ENCODE peak calls at places on chromosomes 13 and 19, in five cellular contexts. C, E, G, V and A are unnamed samples. For H3K4me1, the result is how much of the 10 kb centered on the place peaks cover.

GRCh38 chr19:49497047-49497789 is 984 bp downstream of the RPS11 start:
- DNase-seq in V (peak), C (peak), E (peak), G (peak), A (no peak)

GRCh38 chr13:93951153-93951552 is 528.3 kb downstream of the DCT start:
- DNase-seq in E (no peak), C (no peak), V (no peak), G (peak), A (no peak)

GRCh38 chr13:59452189-59452588 is 711.5 kb downstream of the DIAPH3 start:
- DNase-seq in C (no peak), G (no peak), V (no peak), E (no peak), A (no peak)

GRCh38 chr19:1133471-1133929 is 29.7 kb downstream of the GPX4 start:
- DNase-seq in V (peak), E (no peak), C (no peak), G (peak), A (no peak)

GRCh38 chr19:39951686-39952085 is 17.3 kb upstream of the FCGBP start:
- DNase-seq in C (no peak), V (no peak), G (peak), E (no peak), A (no peak)

GRCh38 chr13:32233062-32233461 is 82.1 kb downstream of the ZAR1L start:
- DNase-seq in G (no peak), E (no peak), V (no peak), C (no peak), A (no peak)

GRCh38 chr13:101875717-101876393 is 423.4 kb downstream of the ITGBL1 start:
- DNase-seq in G (peak), C (no peak), E (peak), V (no peak), A (peak)

GRCh38 chr13:99085139-99085845 is 107.4 kb upstream of the DOCK9 start:
- DNase-seq in G (no peak), E (peak), V (no peak), C (no peak), A (no peak)

GRCh38 chr13:33611016-33611805 is 206.7 kb upstream of the RFC3 start:
- DNase-seq in E (no peak), C (peak), G (peak), V (peak), A (no peak)

GRCh38 chr13:79525458-79525857 is 44.5 kb downstream of the NDFIP2 start:
- DNase-seq in G (peak), C (no peak), E (no peak), V (no peak), A (no peak)

GRCh38 chr13:24670927-24671326 is 9.3 kb upstream of the ATP12A start:
- DNase-seq in E (peak), C (no peak), G (peak), V (no peak), A (no peak)

GRCh38 chr13:33213797-33214196 is 71.8 kb downstream of the STARD13 start:
- DNase-seq in C (no peak), G (peak), V (no peak), E (no peak), A (no peak)

GRCh38 chr19:1063909-1064660 is 2.9 kb upstream of the ARHGAP45 start:
- DNase-seq in G (no peak), C (no peak), V (no peak), E (no peak), A (no peak)

GRCh38 chr13:105231579-105231978 is 1303.9 kb downstream of the EFNB2 start:
- DNase-seq in V (no peak), C (no peak), E (no peak), G (no peak), A (no peak)

GRCh38 chr19:47112166-47112663 is 1.4 kb downstream of the ZC3H4 start:
- DNase-seq in G (peak), V (peak), C (peak), E (peak), A (peak)

GRCh38 chr19:54266133-54266532 is 9.1 kb upstream of the LILRB5 start:
- DNase-seq in V (peak), E (peak), G (peak), C (peak), A (no peak)

GRCh38 chr13:99218545-99218944 is 17.9 kb downstream of the UBAC2 start:
- DNase-seq in C (peak), V (peak), G (no peak), E (no peak), A (no peak)

GRCh38 chr13:109207618-109208017 is 578.2 kb downstream of the MYO16 start:
- DNase-seq in E (no peak), C (no peak), G (no peak), V (no peak), A (no peak)

GRCh38 chr19:33715462-33715861 is 81.2 kb upstream of the KCTD15 start:
- DNase-seq in G (no peak), E (no peak), V (no peak), C (no peak), A (no peak)

GRCh38 chr13:110017379-110017778 is 231.0 kb upstream of the IRS2 start:
- DNase-seq in G (peak), E (peak), V (no peak), C (no peak), A (peak)

GRCh38 chr19:344625-345319 is at the start of gene MIER2:
- DNase-seq in E (peak), C (peak), V (peak), G (peak), A (peak)

GRCh38 chr19:31099470-31100190 is 249.6 kb downstream of the TSHZ3 start:
- DNase-seq in V (no peak), G (peak), C (no peak), E (no peak), A (no peak)

GRCh38 chr19:14091086-14091884 is 734 bp upstream of the SAMD1 start:
- DNase-seq in C (no peak), G (peak), E (peak), V (peak), A (no peak)

GRCh38 chr13:28161370-28161769 is 23.0 kb downstream of the PAN3 start:
- DNase-seq in C (no peak), G (peak), E (peak), V (no peak), A (no peak)

GRCh38 chr13:76048675-76049396 is 412.7 kb downstream of the LMO7 start:
- DNase-seq in E (peak), V (no peak), C (no peak), G (peak), A (no peak)

GRCh38 chr19:29666634-29667389 is 1.6 kb downstream of the PLEKHF1 start:
- DNase-seq in G (peak), C (peak), V (no peak), E (peak), A (no peak)

GRCh38 chr13:33940898-33941297 is 122.9 kb downstream of the RFC3 start:
- DNase-seq in G (peak), C (no peak), E (no peak), V (no peak), A (no peak)

GRCh38 chr19:14479985-14480694 is 5.0 kb upstream of the PTGER1 start:
- DNase-seq in G (peak), V (peak), E (no peak), C (peak), A (peak)

GRCh38 chr13:99190147-99190985 is 10.3 kb upstream of the UBAC2 start:
- DNase-seq in E (no peak), C (no peak), V (no peak), G (no peak), A (no peak)

GRCh38 chr13:60583911-60584753 is 187.1 kb downstream of the TDRD3 start:
- DNase-seq in V (no peak), E (no peak), G (peak), C (no peak), A (no peak)

GRCh38 chr13:88806438-88806837 is 1135.3 kb downstream of the SLITRK5 start:
- DNase-seq in G (no peak), C (no peak), E (no peak), V (no peak), A (no peak)

GRCh38 chr13:24618219-24618955 is 61.8 kb upstream of the ATP12A start:
- DNase-seq in G (no peak), C (no peak), V (peak), E (no peak), A (no peak)

GRCh38 chr19:19040417-19040816 is 7.0 kb downstream of the ARMC6 start:
- DNase-seq in V (peak), G (peak), E (peak), C (peak), A (no peak)

GRCh38 chr19:4370418-4371041 is 27.2 kb downstream of the MPND start:
- DNase-seq in G (no peak), E (no peak), V (no peak), C (no peak), A (peak)

GRCh38 chr19:4368128-4368820 is 24.9 kb downstream of the MPND start:
- DNase-seq in V (no peak), G (peak), C (no peak), E (no peak), A (peak)

GRCh38 chr19:4367781-4368127 is 24.4 kb downstream of the MPND start:
- DNase-seq in E (no peak), V (no peak), G (no peak), C (no peak), A (no peak)

GRCh38 chr19:4369888-4370260 is 26.5 kb downstream of the MPND start:
- DNase-seq in C (no peak), V (peak), E (no peak), G (no peak), A (peak)

GRCh38 chr19:4369109-4369887 is 25.9 kb downstream of the MPND start:
- DNase-seq in V (peak), C (peak), G (no peak), E (no peak), A (peak)
- H3K4me1 ChIP-seq in V (half or more), C (half or more), G (under half), E (under half), A (under half)

GRCh38 chr19:16446108-16447014 is 25.4 kb downstream of the EPS15L1 start:
- DNase-seq in G (no peak), V (no peak), E (no peak), C (no peak), A (no peak)
- TF ChIP-seq CTCF in G (no peak), V (no peak), E (no peak), C (no peak), A (no peak)

DNA sequence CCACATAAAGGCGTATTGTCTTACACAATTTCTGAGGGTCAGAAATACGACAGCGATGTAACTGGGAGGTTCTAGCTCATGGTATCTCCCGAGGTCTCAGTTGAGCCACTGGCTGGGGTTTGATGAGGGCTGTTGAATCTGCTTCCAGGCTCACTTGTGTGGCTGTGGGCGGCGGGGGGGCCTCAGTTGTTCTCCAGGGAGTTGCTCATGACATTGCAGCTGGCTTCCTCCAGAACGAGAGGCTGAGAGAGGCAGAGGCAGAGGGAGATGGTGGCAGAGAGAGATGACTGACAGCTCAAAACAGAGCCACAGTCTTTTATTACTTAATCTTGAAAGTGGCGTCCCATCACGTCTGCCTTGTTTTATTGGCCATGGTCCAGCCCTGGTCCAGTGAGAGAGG is 6.2 kb upstream of the NLRP5 start:
- DNase-seq in C (no peak), G (no peak), E (no peak), V (no peak), A (no peak)
- H3K4me1 ChIP-seq in C (under half), G (under half), E (under half), V (under half), A (under half)

GRCh38 chr13:113936566-113936965 is 37.3 kb downstream of the C13orf46 start:
- DNase-seq in C (no peak), E (no peak), G (no peak), V (no peak), A (peak)

GRCh38 chr13:113937073-113937472 is 36.8 kb downstream of the C13orf46 start:
- DNase-seq in C (no peak), V (no peak), G (no peak), E (no peak), A (no peak)

GRCh38 chr13:113938246-113938645 is 35.6 kb downstream of the C13orf46 start:
- DNase-seq in C (no peak), V (no peak), E (no peak), G (peak), A (no peak)

GRCh38 chr13:113938716-113939115 is 35.2 kb downstream of the C13orf46 start:
- DNase-seq in V (no peak), E (no peak), C (no peak), G (peak), A (no peak)

GRCh38 chr13:113937497-113938140 is 36.3 kb downstream of the C13orf46 start:
- DNase-seq in V (no peak), E (no peak), G (no peak), C (no peak), A (no peak)
- TF ChIP-seq CTCF in V (no peak), E (no peak), G (no peak), C (no peak), A (no peak)

GRCh38 chr13:107351305-107351704 is 783.4 kb upstream of the ARGLU1 start:
- DNase-seq in E (peak), G (peak), C (no peak), V (no peak), A (no peak)
- H3K4me1 ChIP-seq in E (under half), G (under half), C (under half), V (under half), A (under half)

DNA sequence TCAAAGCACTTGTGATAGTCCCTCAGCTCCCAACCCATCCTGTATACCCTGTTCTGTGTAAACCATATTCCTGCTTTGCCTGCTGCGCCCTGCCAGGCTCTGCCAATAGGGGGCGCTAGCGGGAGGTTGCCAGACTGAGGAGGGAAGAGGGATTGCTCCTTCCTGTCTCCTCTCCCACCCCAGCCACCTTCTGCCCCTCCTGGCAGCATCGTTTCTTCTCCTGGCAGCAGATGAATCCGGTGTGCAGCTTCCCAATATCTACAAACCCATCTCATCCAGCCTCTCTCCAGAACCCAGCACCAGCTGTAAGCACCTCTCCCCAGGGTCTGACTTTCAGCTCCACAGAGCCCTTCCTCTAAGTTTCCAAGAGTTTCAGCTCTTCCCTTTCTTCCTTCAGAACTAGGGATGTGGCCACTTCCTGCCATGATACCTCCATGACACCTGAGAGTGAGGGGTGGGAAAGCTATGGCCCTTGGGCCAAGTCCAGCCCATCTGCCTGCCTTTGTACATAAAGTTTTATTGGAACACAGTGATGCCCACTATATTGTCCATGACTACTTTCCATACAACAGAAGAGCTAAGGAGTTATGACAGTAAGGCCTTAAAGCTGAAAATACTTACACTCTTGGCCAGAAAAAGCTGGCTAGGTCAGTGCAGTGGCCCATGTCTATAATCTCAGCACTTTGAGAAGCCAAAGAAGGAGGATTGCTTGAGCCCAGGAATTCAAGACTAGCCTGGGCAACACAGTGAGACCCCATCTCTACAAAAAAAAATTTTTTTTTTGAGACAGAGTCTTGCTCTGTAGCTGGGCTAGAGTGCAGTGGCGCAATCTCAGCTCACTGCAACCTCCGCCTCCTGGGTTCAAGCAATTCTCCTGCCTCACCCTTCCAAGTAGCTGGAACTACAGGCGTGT is 34.5 kb upstream of the ATP1A3 start:
- DNase-seq in V (no peak), G (no peak), C (no peak), E (no peak), A (no peak)
- TF ChIP-seq CTCF in V (no peak), G (peak), C (peak), E (peak), A (peak)